ENCODE peak calls at places on chromosomes 13 and 19, in four cellular contexts. N is caudate nucleus, V is NCI-H2081, I is NCI-H345. C is an unnamed sample.

GRCh38 chr13:91078093-91078679 is 269.3 kb upstream of the MIR17HG start:
- DNase-seq in N (no peak), V (no peak), I (no peak), C (no peak)

GRCh38 chr13:40777166-40777956 is 6.4 kb upstream of the MRPS31 start:
- DNase-seq in V (peak; percentile 5), I (peak; percentile 55), N (no peak), C (peak; percentile 26)

GRCh38 chr19:41353466-41354342 is at the start of gene TGFB1:
- DNase-seq in N (no peak), V (no peak), I (peak; percentile 32), C (no peak)

GRCh38 chr13:21550918-21551317 is 53.1 kb downstream of the MICU2 start:
- DNase-seq in N (no peak), V (no peak), I (no peak), C (no peak)

GRCh38 chr13:111943229-111943795 is 123.6 kb upstream of the SOX1 start:
- DNase-seq in N (no peak), I (peak; percentile 71), V (no peak), C (no peak)

GRCh38 chr19:24048261-24048660 is 38.7 kb upstream of the ZNF254 start:
- DNase-seq in I (no peak), N (no peak), V (no peak), C (no peak)

GRCh38 chr13:48233886-48234488 is 981 bp downstream of the ITM2B start:
- DNase-seq in V (no peak), N (no peak), I (no peak), C (no peak)

GRCh38 chr19:10964903-10965302 is 4.1 kb downstream of the SMARCA4 start:
- DNase-seq in V (no peak), I (no peak), N (no peak), C (no peak)

GRCh38 chr19:14507704-14508246 is 10.4 kb downstream of the DNAJB1 start:
- DNase-seq in I (no peak), V (no peak), N (no peak), C (no peak)